ENCODE peak calls at places on chromosome 12, in four cellular contexts. P, I, X and F are unnamed samples.

GRCh38 chr12:11621797-11622423 is 27.6 kb upstream of the ETV6 start:
- DNase-seq in X (no peak), I (peak), P (no peak), F (peak)

GRCh38 chr12:57619434-57620244 is 8.4 kb downstream of the ARHGEF25 start:
- DNase-seq in X (no peak), I (no peak), P (no peak), F (no peak)

GRCh38 chr12:52541709-52542108 is 11.2 kb downstream of the KRT71 start:
- DNase-seq in P (no peak), I (no peak), X (no peak), F (no peak)

GRCh38 chr12:13799574-13799973 is 181.8 kb downstream of the GRIN2B start:
- DNase-seq in P (no peak), X (no peak), I (no peak), F (no peak)

GRCh38 chr12:48980953-48981756 is 3.0 kb downstream of the WNT1 start:
- DNase-seq in X (no peak), P (peak), I (peak), F (no peak)

GRCh38 chr12:53225635-53226424 is 6.2 kb downstream of the RARG start:
- DNase-seq in X (no peak), I (no peak), P (no peak), F (no peak)

GRCh38 chr12:24034160-24034559 is 84.7 kb upstream of the SOX5 start:
- DNase-seq in I (no peak), X (no peak), P (peak), F (no peak)

GRCh38 chr12:45284096-45284901 is 68.4 kb downstream of the ANO6 start:
- DNase-seq in I (peak), P (no peak), X (no peak), F (peak)

GRCh38 chr12:106685381-106685780 is 89.1 kb upstream of the RIC8B start:
- DNase-seq in X (no peak), I (no peak), P (no peak), F (no peak)

GRCh38 chr12:53191096-53191884 is 10.6 kb upstream of the CSAD start:
- DNase-seq in X (no peak), P (no peak), I (no peak), F (no peak)

GRCh38 chr12:110661337-110661972 is 27.5 kb downstream of the HVCN1 start:
- DNase-seq in P (no peak), I (no peak), X (peak), F (no peak)

GRCh38 chr12:65051196-65051595 is 69.9 kb downstream of the WIF1 start:
- DNase-seq in P (no peak), X (no peak), I (no peak), F (no peak)

GRCh38 chr12:4293299-4293941 is 19.9 kb downstream of the CCND2 start:
- DNase-seq in P (no peak), I (no peak), X (no peak), F (no peak)

GRCh38 chr12:6182279-6182898 is 17.8 kb upstream of the CD9 start:
- DNase-seq in P (peak), I (no peak), X (no peak), F (peak)

GRCh38 chr12:113190761-113191160 is 5.2 kb downstream of the RITA1 start:
- DNase-seq in I (peak), P (peak), X (no peak), F (peak)

GRCh38 chr12:125330645-125331341 is 265.6 kb downstream of the AACS start:
- DNase-seq in X (no peak), P (peak), I (peak), F (peak)

GRCh38 chr12:51199546-51199945 is 18.3 kb downstream of the POU6F1 start:
- DNase-seq in P (peak), X (no peak), I (no peak), F (no peak)

GRCh38 chr12:51198568-51199400 is 19.1 kb downstream of the POU6F1 start:
- DNase-seq in P (peak), I (no peak), X (no peak), F (peak)

GRCh38 chr12:51202650-51203198 is 15.1 kb downstream of the POU6F1 start:
- DNase-seq in P (no peak), I (no peak), X (no peak), F (no peak)

GRCh38 chr12:51200156-51200555 is 17.7 kb downstream of the POU6F1 start:
- DNase-seq in X (no peak), P (no peak), I (no peak), F (no peak)

GRCh38 chr12:51200806-51201205 is 17.1 kb downstream of the POU6F1 start:
- DNase-seq in P (no peak), I (no peak), X (no peak), F (no peak)
- TF ChIP-seq USF2 in P (no peak), I (no peak), X (no peak), F (no peak)

DNA sequence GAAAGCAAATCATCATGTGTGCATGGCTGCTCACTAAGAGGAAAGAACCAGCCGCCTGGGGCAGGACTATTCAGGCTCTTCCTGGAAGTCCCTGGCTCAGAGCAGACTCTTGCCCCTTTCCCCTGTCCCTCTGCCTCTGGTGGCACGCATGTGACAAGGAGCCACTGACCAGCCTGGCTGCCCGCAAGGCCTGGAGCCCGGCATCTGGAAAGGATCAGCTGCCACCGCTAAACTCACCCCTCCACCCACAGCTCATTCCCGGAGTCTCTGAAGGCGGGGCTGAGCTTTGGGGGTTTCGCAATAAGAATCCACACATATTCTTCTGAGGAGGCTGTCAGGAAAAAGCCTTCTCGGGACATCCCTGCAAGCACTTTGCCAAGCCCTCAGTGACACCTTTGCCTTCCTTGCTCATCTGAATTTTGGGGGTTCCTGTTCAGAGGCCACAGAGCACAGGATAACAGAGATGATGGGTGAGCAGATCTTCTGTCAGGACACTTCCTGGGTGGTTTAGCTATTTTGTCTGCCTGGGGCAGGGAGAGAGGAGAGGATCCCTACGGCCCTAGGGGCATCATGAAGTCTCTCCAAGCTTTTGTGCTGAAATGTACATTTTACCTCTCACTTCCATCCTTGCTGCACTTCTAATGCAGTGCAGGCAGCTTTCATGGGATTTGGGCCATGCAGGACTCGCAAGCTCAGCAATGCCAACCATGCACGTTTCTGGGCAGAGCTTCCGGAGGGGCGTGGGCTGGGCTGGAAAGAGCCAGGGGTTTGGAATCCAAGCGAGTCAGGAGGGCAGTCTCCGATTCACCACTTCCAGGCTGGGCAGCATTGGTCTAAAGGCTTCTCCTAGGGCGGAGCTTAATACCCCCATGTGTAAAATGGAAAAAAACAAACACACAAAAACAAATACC is 124.8 kb upstream of the MAP1LC3B2 start:
- DNase-seq in X (no peak), P (peak), I (peak), F (no peak)
- TF ChIP-seq PBX3 in X (no peak), P (peak), I (peak), F (no peak)

GRCh38 chr12:32486158-32486557 is 86.8 kb downstream of the FGD4 start:
- DNase-seq in P (no peak), X (no peak), I (no peak), F (no peak)

GRCh38 chr12:32488132-32488531 is 88.8 kb downstream of the FGD4 start:
- DNase-seq in I (no peak), P (no peak), X (no peak), F (no peak)

GRCh38 chr12:32490801-32491200 is 91.4 kb downstream of the FGD4 start:
- DNase-seq in X (no peak), I (no peak), P (no peak), F (no peak)

GRCh38 chr12:32493282-32493681 is 93.9 kb downstream of the FGD4 start:
- DNase-seq in I (no peak), P (no peak), X (no peak), F (no peak)

GRCh38 chr12:32489070-32489469 is 89.7 kb downstream of the FGD4 start:
- DNase-seq in X (no peak), I (no peak), P (no peak), F (no peak)
- TF ChIP-seq SMC3 in X (no peak), I (no peak), P (no peak), F (no peak)

DNA sequence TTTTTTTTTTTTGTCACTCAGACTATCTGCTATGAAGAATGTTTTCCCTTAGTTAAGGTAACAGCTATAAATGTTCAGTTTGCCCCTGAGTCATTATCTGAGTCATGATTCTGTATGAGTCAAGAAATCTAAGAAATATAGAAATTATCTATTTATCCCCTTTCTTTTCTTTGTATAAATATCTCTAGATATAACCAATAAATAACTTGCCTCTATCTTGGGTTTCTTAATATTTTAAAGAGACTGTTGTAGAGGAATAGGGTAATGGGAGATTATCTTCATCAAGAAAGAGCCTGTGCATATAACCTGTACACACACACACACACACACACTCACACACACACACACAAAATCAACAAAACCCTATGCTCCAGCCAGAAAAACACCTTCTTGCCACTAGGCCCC is 161.7 kb upstream of the EEA1 start:
- DNase-seq in P (no peak), X (no peak), I (peak), F (no peak)
- TF ChIP-seq USF2 in P (no peak), X (no peak), I (no peak), F (no peak)